ENCODE peak calls at places on chromosomes 7 and 10, in nine cellular contexts. V is K562, H is HepG2, W is A549, M is stomach, T is upper lobe of left lung, E is esophagus muscularis mucosa, X is suprapubic skin, K is transverse colon. A is an unnamed sample.
A peak's percentile ranks its signal among the peaks of the same experiment; 100 is the strongest.

GRCh38 chr7:68629-69028 is 123.7 kb upstream of the FAM20C start:
- DNase-seq in W (peak; percentile 16), X (no peak), V (peak; percentile 50), H (no peak), T (no peak), M (no peak), E (no peak), K (no peak), A (no peak)

GRCh38 chr7:92020636-92021035 is 80.0 kb downstream of the AKAP9 start:
- DNase-seq in M (no peak), X (no peak), E (no peak), H (no peak), K (no peak), T (no peak), W (no peak), V (no peak), A (no peak)

GRCh38 chr10:99276848-99277486 is 41.3 kb upstream of the HPSE2 start:
- DNase-seq in K (no peak), E (no peak), M (no peak), W (peak; percentile 56), X (no peak), T (no peak), H (peak; percentile 17), V (peak; percentile 6), A (no peak)

GRCh38 chr10:106997721-106998120 is 166.8 kb downstream of the SORCS1 start:
- DNase-seq in V (no peak), E (no peak), H (no peak), W (no peak), M (no peak), T (peak; percentile 24), K (peak; percentile 11), X (no peak), A (no peak)

GRCh38 chr7:132243463-132243862 is 332.8 kb downstream of the PLXNA4 start:
- DNase-seq in E (no peak), W (no peak), K (no peak), V (no peak), X (no peak), T (no peak), M (no peak), H (no peak), A (no peak)

GRCh38 chr10:63637833-63638443 is 116.7 kb downstream of the REEP3 start:
- DNase-seq in X (no peak), K (no peak), T (peak; percentile 45), H (no peak), W (peak; percentile 65), M (no peak), V (no peak), E (no peak), A (no peak)

GRCh38 chr7:18667466-18667865 is 171.9 kb downstream of the HDAC9 start:
- DNase-seq in H (peak; percentile 25), K (no peak), W (peak; percentile 14), X (no peak), V (no peak), M (no peak), T (no peak), E (no peak), A (no peak)

GRCh38 chr10:9828110-9828509 is 1189.6 kb upstream of the CELF2 start:
- DNase-seq in E (no peak), W (no peak), T (no peak), V (no peak), H (no peak), M (no peak), X (no peak), K (no peak), A (no peak)

GRCh38 chr7:96304573-96304972 is 17.3 kb downstream of the SLC25A13 start:
- DNase-seq in X (no peak), M (no peak), T (no peak), V (no peak), E (no peak), K (no peak), H (no peak), W (no peak), A (no peak)

DNA sequence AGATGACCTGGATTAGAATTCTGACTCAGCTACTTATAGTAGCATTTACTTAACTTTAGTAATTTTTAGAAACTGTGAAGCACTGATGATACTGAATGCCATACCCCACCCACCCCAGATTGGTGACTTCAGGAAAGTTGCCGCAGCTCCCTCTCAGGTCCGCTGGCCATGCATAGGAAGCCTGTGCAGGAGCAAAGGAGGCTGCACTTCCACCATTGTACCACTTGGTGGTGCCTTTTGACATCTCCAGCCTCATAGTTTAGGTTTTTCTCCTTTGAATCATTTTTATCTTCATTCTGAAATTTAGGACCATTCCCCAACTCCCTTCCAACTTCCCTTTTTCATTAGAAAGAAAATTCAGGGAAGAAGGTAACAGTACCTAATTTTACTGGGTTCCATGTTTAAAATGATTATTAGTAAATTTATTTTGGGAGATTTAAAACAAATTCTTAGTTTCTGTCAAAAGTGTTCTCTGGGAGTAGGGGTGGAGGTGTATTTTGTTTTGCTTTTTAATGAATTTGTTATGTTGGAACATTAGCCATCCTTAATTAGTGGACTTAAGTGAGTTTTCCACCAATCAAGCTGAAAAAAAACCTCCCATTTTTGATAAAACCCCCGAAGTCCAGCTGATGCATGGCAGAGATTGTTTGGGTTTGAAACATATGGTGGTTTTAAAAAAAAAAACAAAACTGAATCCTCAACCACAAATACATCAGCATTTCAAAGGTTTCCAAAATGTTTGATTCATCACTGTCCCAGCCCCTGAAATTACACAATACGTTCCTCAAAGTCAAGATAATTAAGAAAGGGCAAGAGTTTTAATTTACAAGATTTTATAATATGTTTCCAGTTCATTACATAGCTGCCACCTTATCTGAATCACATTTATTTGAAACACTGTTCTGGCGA is 109.6 kb downstream of the WNT2 start:
- DNase-seq in M (peak; percentile 57), W (peak; percentile 68), H (peak; percentile 42), V (peak; percentile 85), K (peak; percentile 43), E (no peak), T (peak; percentile 36), X (no peak), A (peak; percentile 19)
- TF ChIP-seq EP300 in M (no peak), W (no peak), H (no peak), V (no peak), K (no peak), E (no peak), T (no peak), X (no peak), A (no peak)

DNA sequence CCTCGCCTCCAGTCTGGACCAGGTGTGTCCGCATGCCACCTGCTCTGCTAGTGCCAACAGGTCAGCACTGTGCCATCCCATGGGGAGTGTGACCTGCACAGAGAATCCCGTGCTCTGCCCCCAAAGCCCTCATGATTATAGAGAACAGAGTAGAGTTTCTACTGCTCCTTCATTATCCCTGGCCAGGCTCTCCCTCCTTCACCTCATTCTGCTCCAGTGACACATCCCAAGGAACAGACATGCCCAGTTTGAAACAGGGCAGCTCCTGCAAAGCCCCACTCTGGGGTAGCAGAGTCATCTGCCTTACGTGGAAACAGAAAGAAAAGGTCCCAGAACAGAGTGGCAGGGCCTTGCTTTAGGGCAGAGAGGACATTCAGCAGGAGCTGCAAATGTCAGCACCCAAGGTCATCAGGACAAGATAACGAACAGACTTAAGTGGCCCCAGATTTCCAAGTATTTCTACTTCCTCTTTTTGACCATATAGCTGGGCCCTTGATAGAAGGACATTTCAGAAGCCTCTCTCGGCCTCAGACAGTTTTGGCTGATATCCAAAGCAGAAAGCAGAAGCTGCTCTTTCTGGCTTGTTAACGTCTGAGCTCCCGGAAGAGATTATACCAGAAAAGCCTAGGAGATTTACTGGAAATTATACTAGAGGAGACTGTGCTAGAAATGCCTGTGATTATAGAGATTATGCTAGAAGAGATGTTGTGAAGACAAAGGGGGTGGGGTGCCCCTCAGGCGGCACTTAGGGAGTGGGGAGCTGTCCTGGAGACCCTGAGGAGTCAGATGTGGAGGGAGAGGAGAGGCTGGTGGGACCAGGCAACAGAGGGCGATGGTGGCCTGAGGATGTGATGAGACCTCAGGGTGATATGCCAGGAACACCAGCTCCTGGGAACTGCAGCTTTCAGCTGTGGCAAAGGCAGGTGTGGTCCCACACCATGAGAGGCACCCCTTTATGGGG is 12.6 kb downstream of the TMEM176B start:
- DNase-seq in V (no peak), W (no peak), E (no peak), K (no peak), T (no peak), X (no peak), M (no peak), H (no peak), A (no peak)
- H3K27ac ChIP-seq in V (no peak overlapping the region), W (no peak overlapping the region), E (peak overlapping the region; percentile 45), K (peak overlapping the region; percentile 89), T (peak overlapping the region; percentile 73), X (peak overlapping the region; percentile 12), M (peak overlapping the region; percentile 56), H (no peak overlapping the region), A (peak overlapping the region; percentile 7)

DNA sequence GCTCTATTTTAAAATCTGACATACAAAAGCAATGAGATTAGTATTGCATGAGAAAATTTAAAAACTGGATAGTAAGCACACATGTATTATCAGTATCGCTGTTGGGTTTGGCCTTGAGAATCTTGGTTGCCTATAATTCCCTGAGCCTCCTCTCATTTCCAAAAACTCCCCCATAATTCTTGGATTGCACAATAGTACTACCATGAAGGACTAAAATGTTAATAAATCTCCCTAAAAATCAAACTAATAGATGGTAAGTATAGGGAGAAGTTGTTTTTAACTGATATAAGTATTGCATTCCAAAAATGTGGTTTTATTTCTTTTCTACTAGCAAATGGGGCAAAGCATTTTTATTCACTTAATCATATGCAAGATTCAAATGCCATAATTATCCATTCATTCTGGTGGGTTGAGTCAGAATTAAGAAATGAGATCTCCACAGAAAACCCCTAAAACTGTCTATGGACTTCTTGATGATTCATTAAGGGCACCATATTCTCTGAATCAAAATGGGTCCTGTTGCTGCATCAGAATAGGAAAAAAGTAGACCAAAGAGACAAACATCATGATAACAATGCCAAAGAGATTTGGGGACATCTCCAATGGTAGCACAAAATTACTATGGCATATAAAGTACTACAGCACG is 10.3 kb upstream of the VIM start:
- DNase-seq in T (no peak), H (no peak), V (no peak), M (no peak), W (no peak), K (no peak), X (no peak), E (no peak), A (no peak)
- TF ChIP-seq EP300 in T (no peak), H (no peak), V (no peak), M (no peak), W (no peak), K (no peak), X (no peak), E (no peak), A (no peak)

DNA sequence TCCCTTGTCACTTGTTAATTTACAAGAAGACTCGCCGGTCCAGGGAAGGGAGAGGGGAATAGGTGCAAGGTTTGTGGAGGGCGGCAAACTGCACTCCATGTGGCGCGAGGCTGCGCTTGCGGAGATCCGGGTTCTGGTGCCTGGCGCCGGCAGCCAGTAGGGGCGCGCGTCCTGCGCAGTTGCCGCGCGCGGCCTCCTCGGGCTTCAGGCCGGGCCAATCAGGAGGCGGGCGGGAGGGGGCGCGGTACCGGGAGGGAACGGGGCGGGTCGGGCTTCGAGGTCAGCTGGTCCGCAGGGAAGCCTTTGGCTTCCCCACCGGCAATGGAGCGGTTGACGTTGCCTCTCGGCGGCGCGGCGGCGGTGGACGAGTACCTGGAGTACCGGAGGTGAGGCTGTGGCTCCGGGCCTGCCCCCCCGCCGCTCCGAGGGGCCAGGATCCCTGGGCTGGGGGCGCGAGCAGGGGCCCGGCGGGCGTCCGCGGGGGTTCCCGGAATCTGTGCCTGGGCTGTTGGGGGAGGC is at the start of gene FAM221A:
- DNase-seq in X (peak; percentile 94), W (peak; percentile 85), H (no peak), M (peak; percentile 93), K (peak; percentile 94), T (peak; percentile 91), E (peak; percentile 93), V (no peak), A (peak; percentile 74)
- H3K27ac ChIP-seq in X (peak within 1 kb of the TSS; percentile 77), W (peak within 1 kb of the TSS; percentile 85), H (no peak within 1 kb of the TSS), M (peak within 1 kb of the TSS; percentile 99), K (peak within 1 kb of the TSS; percentile 90), T (peak within 1 kb of the TSS; percentile 83), E (peak within 1 kb of the TSS; percentile 88), V (no peak within 1 kb of the TSS), A (peak within 1 kb of the TSS; percentile 69)

A was measured in tibial nerve.